ENCODE peak calls at places on chromosome 6, in eight cellular contexts. A, D, R, I, H, U, G and F are unnamed samples.

GRCh38 chr6:149934249-149935156 is 7.3 kb upstream of the ULBP2 start:
- DNase-seq in A (peak; percentile 76), D (no peak), R (peak; percentile 77), I (peak; percentile 73), H (peak; percentile 75), U (peak; percentile 34), G (no peak), F (no peak)

GRCh38 chr6:5214570-5215052 is 46.1 kb downstream of the LYRM4 start:
- DNase-seq in A (peak; percentile 4), D (no peak), R (peak; percentile 90), I (no peak), H (peak; percentile 18), U (no peak), G (no peak), F (no peak)

GRCh38 chr6:37442416-37443218 is 9.6 kb downstream of the CMTR1 start:
- DNase-seq in A (no peak), D (no peak), R (no peak), I (no peak), H (no peak), U (no peak), G (no peak), F (no peak)

GRCh38 chr6:35185302-35185681 is 28.5 kb upstream of the SCUBE3 start:
- DNase-seq in A (no peak), D (no peak), R (no peak), I (peak; percentile 28), H (no peak), U (no peak), G (no peak), F (no peak)

GRCh38 chr6:37242429-37243052 is 15.0 kb upstream of the TBC1D22B start:
- DNase-seq in A (peak; percentile 82), D (no peak), R (no peak), I (no peak), H (no peak), U (no peak), G (no peak), F (no peak)

GRCh38 chr6:92820531-92820930 is 598.8 kb downstream of the EPHA7 start:
- DNase-seq in A (no peak), D (no peak), R (no peak), I (no peak), H (no peak), U (no peak), G (no peak), F (no peak)

GRCh38 chr6:140538926-140539325 is 1164.5 kb upstream of the CITED2 start:
- DNase-seq in A (no peak), D (no peak), R (no peak), I (no peak), H (no peak), U (no peak), G (no peak), F (no peak)

GRCh38 chr6:30397697-30398096 is 52.7 kb downstream of the RPP21 start:
- DNase-seq in A (no peak), D (no peak), R (no peak), I (no peak), H (no peak), U (no peak), G (no peak), F (no peak)

GRCh38 chr6:111551521-111552231 is 54.0 kb downstream of the TRAF3IP2 start:
- DNase-seq in A (no peak), D (no peak), R (no peak), I (peak; percentile 87), H (peak; percentile 59), U (no peak), G (no peak), F (no peak)

GRCh38 chr6:166167801-166168615 is at the start of gene TBXT:
- DNase-seq in A (no peak), D (no peak), R (peak; percentile 86), I (no peak), H (no peak), U (peak; percentile 51), G (no peak), F (no peak)

GRCh38 chr6:166166314-166167257 is 1.1 kb downstream of the TBXT start:
- DNase-seq in A (no peak), D (no peak), R (peak; percentile 60), I (no peak), H (no peak), U (no peak), G (no peak), F (no peak)

GRCh38 chr6:166168616-166169548 is 1.2 kb upstream of the TBXT start:
- DNase-seq in A (no peak), D (no peak), R (peak; percentile 70), I (no peak), H (no peak), U (no peak), G (no peak), F (no peak)

GRCh38 chr6:166165558-166166313 is 1.9 kb downstream of the TBXT start:
- DNase-seq in A (no peak), D (no peak), R (no peak), I (no peak), H (no peak), U (no peak), G (no peak), F (no peak)

DNA sequence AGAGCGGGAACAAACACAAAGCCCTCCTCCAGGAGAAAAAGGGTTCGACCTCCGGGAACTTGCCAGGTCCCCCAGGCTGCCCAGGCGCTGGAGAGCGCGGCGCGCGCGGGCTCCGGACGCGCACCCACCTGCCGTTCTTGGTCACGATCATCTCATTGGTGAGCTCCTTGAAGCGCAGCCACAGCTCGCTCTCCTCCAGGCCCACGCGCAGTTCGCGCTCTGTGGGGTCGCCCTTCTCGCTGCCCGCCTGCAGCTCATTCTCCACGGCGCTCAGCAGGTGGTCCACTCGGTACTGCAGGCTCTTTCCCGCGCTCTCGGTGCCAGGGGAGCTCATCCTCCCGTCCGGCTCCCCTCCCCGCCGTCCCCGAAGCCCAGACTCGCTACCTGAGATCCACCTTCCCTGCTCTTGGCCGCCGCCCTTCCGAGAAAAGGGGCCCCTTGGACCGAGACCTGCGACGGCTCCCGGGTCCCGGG is 356 bp downstream of the TBXT start:
- DNase-seq in A (no peak), D (no peak), R (peak; percentile 81), I (no peak), H (no peak), U (no peak), G (no peak), F (no peak)
- H3K4me3 ChIP-seq in A (no peak overlapping the region), D (peak overlapping the region; percentile 41), R (peak overlapping the region; percentile 69), I (peak overlapping the region; percentile 43), H (no peak overlapping the region), U (peak overlapping the region; percentile 32), G (peak overlapping the region; percentile 59), F (no peak overlapping the region)

GRCh38 chr6:144284753-144285547 is at the start of gene UTRN:
- DNase-seq in A (no peak), D (peak; percentile 86), R (peak; percentile 89), I (peak; percentile 75), H (peak; percentile 80), U (no peak), G (peak; percentile 71), F (peak; percentile 92)
- TF ChIP-seq POLR2A in A (no peak), D (no peak), R (peak; percentile 86), I (no peak), H (peak; percentile 72), U (no peak), G (peak; percentile 26), F (peak; percentile 50)

GRCh38 chr6:44119704-44120262 is 7.5 kb downstream of the MRPL14 start:
- DNase-seq in A (no peak), D (no peak), R (no peak), I (no peak), H (no peak), U (no peak), G (no peak), F (no peak)
- TF ChIP-seq POLR2AphosphoS5 in A (no peak), D (no peak), R (no peak), I (no peak), H (no peak), U (no peak), G (no peak), F (no peak)

GRCh38 chr6:2480267-2480966 is 235.0 kb upstream of the GMDS start:
- DNase-seq in A (no peak), D (no peak), R (no peak), I (no peak), H (no peak), U (no peak), G (no peak), F (no peak)
- H3K4me3 ChIP-seq in A (no peak overlapping the region), D (no peak overlapping the region), R (no peak overlapping the region), I (no peak overlapping the region), H (no peak overlapping the region), U (no peak overlapping the region), G (no peak overlapping the region), F (no peak overlapping the region)

DNA sequence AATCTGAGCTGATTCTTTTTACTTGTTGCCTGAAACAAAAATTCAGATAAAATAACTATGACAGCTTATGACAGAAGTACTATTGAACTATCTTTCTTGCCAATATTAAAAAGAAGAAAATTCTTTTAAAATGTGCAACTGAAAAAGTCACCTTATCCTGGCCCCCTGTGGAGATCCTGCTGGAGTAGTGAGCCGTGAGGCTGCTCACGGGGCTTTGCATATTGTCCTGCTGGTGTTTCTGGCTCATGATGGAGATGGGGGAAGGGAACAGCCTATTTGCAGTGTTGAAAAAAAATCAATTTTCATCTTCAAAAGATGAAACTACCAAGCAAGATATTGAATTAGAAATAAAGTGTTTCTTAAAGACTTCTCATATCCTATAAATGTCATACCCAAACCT is 216.0 kb downstream of the SAMD5 start:
- DNase-seq in A (no peak), D (no peak), R (no peak), I (no peak), H (no peak), U (no peak), G (no peak), F (no peak)
- TF ChIP-seq POLR2A in A (no peak), D (no peak), R (no peak), I (no peak), H (no peak), U (no peak), G (no peak), F (no peak)